ENCODE peak calls at places on chromosomes 2 and 18, in seven cellular contexts. L is gastrocnemius medialis, H is AG10803, A is endodermal cell, G is MM.1S, N is upper lobe of right lung, R is GM12865. Y is an unnamed sample.

GRCh38 chr2:216856666-216857065 is 3.2 kb downstream of the TNP1 start:
- DNase-seq in G (no peak), N (no peak), R (no peak), L (no peak), H (no peak), A (peak), Y (no peak)

GRCh38 chr2:217828336-217828735 is 174.5 kb downstream of the TNS1 start:
- DNase-seq in G (no peak), N (no peak), H (no peak), R (no peak), L (no peak), A (no peak), Y (no peak)

GRCh38 chr2:206230060-206230890 is 44.2 kb upstream of the ZDBF2 start:
- DNase-seq in G (peak), N (no peak), A (peak), H (peak), L (no peak), R (no peak), Y (no peak)

GRCh38 chr2:69084492-69084891 is 71.5 kb downstream of the ANTXR1 start:
- DNase-seq in L (no peak), R (no peak), G (no peak), N (no peak), A (no peak), H (no peak), Y (no peak)

GRCh38 chr2:222969491-222969890 is 82.5 kb upstream of the KCNE4 start:
- DNase-seq in N (no peak), H (peak), A (no peak), L (no peak), G (no peak), R (no peak), Y (no peak)

GRCh38 chr18:75211721-75212625 is 1.4 kb downstream of the TSHZ1 start:
- DNase-seq in R (peak), H (no peak), L (peak), G (peak), N (peak), A (peak), Y (peak)

GRCh38 chr2:202118168-202118567 is 45.1 kb downstream of the KIAA2012 start:
- DNase-seq in N (no peak), H (no peak), L (no peak), G (no peak), R (no peak), A (no peak), Y (no peak)

GRCh38 chr18:9380571-9381390 is 46.2 kb downstream of the TWSG1 start:
- DNase-seq in N (no peak), R (no peak), A (no peak), H (peak), L (no peak), G (no peak), Y (no peak)

GRCh38 chr2:96878796-96879544 is 9.1 kb upstream of the SEMA4C start:
- DNase-seq in G (no peak), N (no peak), L (no peak), R (no peak), H (no peak), A (no peak), Y (no peak)

GRCh38 chr2:189763908-189764661 is 1.5 kb upstream of the OSGEPL1 start:
- DNase-seq in A (no peak), R (peak), H (peak), N (no peak), L (no peak), G (no peak), Y (peak)

GRCh38 chr2:237291138-237291792 is 122.7 kb downstream of the COL6A3 start:
- DNase-seq in H (peak), A (no peak), G (no peak), N (peak), R (no peak), L (peak), Y (no peak)

GRCh38 chr2:105748564-105748963 is 3.9 kb downstream of the NCK2 start:
- DNase-seq in N (no peak), R (peak), H (no peak), L (no peak), G (no peak), A (peak), Y (no peak)

GRCh38 chr2:2765176-2765800 is 434.2 kb upstream of the MYT1L start:
- DNase-seq in L (no peak), A (no peak), G (no peak), N (peak), R (no peak), H (no peak), Y (no peak)

GRCh38 chr2:62216616-62217015 is 20.7 kb downstream of the B3GNT2 start:
- DNase-seq in H (peak), A (peak), N (no peak), G (no peak), L (no peak), R (no peak), Y (peak)

GRCh38 chr18:55228191-55228590 is 268.9 kb upstream of the CCDC68 start:
- DNase-seq in N (no peak), R (no peak), L (no peak), A (no peak), G (no peak), H (peak), Y (peak)

GRCh38 chr2:165163771-165164170 is 40.1 kb downstream of the SCN3A start:
- DNase-seq in H (peak), R (no peak), N (no peak), G (no peak), A (no peak), L (no peak), Y (no peak)

GRCh38 chr2:227813562-227814353 is at the start of gene CCL20:
- DNase-seq in R (no peak), G (no peak), L (no peak), H (no peak), A (no peak), N (no peak), Y (no peak)

GRCh38 chr18:9965711-9966624 is 52.2 kb downstream of the VAPA start:
- DNase-seq in L (no peak), R (no peak), A (peak), H (no peak), N (no peak), G (no peak), Y (no peak)

GRCh38 chr18:57856707-57857280 is 53.7 kb upstream of the ATP8B1 start:
- DNase-seq in H (no peak), L (no peak), N (no peak), A (peak), G (no peak), R (no peak), Y (no peak)

GRCh38 chr2:222311978-222312738 is 13.4 kb upstream of the PAX3 start:
- DNase-seq in R (no peak), L (no peak), A (peak), N (peak), G (no peak), H (no peak), Y (no peak)

GRCh38 chr2:25698752-25699151 is 25.4 kb upstream of the DTNB start:
- DNase-seq in L (no peak), H (no peak), R (no peak), A (no peak), G (no peak), N (no peak), Y (no peak)

GRCh38 chr2:195320416-195320973 is 336.5 kb upstream of the SLC39A10 start:
- DNase-seq in G (no peak), A (no peak), H (peak), R (no peak), L (no peak), N (no peak), Y (no peak)

GRCh38 chr2:3288455-3289163 is 89.0 kb downstream of the EIPR1 start:
- DNase-seq in R (no peak), H (no peak), N (no peak), L (no peak), A (no peak), G (no peak), Y (no peak)

GRCh38 chr18:23283933-23284430 is 148.7 kb downstream of the CABLES1 start:
- DNase-seq in N (no peak), R (peak), A (peak), G (no peak), H (peak), L (no peak), Y (peak)

GRCh38 chr2:38245114-38245641 is 131.9 kb downstream of the ATL2 start:
- DNase-seq in A (no peak), L (no peak), R (peak), N (no peak), G (no peak), H (no peak), Y (no peak)

GRCh38 chr18:47772374-47773248 is 157.8 kb downstream of the SMAD2 start:
- DNase-seq in L (no peak), G (peak), R (peak), N (peak), H (peak), A (peak), Y (peak)

GRCh38 chr2:5694016-5694690 is 2.0 kb downstream of the SOX11 start:
- DNase-seq in H (no peak), G (no peak), R (no peak), A (peak), N (no peak), L (no peak), Y (no peak)

GRCh38 chr2:216626875-216627245 is 6.4 kb upstream of the IGFBP2 start:
- DNase-seq in R (no peak), G (no peak), N (no peak), L (no peak), H (no peak), A (no peak), Y (no peak)

GRCh38 chr18:61847164-61847791 is 45.5 kb downstream of the RNF152 start:
- DNase-seq in G (no peak), H (no peak), A (no peak), L (no peak), R (peak), N (no peak), Y (no peak)

GRCh38 chr2:241363316-241363879 is 7.3 kb downstream of the FARP2 start:
- DNase-seq in L (no peak), G (no peak), A (no peak), H (no peak), R (peak), N (no peak), Y (no peak)

GRCh38 chr2:219335373-219335786 is 2.8 kb upstream of the RESP18 start:
- DNase-seq in R (no peak), H (no peak), L (no peak), G (no peak), A (no peak), N (no peak), Y (no peak)

DNA sequence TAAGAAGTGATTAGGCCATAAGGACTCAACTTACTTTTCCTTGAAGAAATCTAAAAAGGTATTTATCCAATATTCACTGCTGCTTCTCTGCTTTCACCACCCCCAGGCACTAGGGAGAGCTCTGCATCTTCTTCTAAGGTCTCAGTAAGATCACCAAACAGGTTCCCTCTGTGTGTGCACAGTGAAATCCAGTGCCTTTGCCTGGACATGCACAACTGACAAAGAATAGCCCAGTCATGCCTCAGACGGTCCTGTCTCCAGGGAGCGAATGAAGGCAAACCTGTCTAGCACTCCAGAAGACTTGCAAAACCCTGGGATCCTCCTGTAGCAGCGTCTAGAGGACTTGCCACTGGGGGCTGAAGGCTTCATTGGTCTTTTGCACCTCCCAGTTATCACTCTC is 344.5 kb upstream of the LRATD1 start:
- DNase-seq in R (no peak), G (no peak), H (no peak), N (no peak), L (no peak), A (no peak), Y (no peak)
- TF ChIP-seq CTCF in R (no peak), G (no peak), H (no peak), N (no peak), L (no peak), A (no peak), Y (no peak)

GRCh38 chr18:11713756-11714155 is 24.7 kb downstream of the GNAL start:
- DNase-seq in G (no peak), H (no peak), R (no peak), N (no peak), L (no peak), A (peak), Y (no peak)
- H3K4me3 ChIP-seq in G (no peak), H (no peak), R (no peak), N (no peak), L (no peak), A (peak), Y (no peak)

GRCh38 chr2:102235491-102235890 is 48.7 kb downstream of the IL1RL2 start:
- DNase-seq in L (no peak), G (no peak), H (no peak), R (no peak), N (no peak), A (peak), Y (peak)
- TF ChIP-seq CTCF in L (peak), G (peak), H (peak), R (peak), N (peak), A (peak), Y (peak)

DNA sequence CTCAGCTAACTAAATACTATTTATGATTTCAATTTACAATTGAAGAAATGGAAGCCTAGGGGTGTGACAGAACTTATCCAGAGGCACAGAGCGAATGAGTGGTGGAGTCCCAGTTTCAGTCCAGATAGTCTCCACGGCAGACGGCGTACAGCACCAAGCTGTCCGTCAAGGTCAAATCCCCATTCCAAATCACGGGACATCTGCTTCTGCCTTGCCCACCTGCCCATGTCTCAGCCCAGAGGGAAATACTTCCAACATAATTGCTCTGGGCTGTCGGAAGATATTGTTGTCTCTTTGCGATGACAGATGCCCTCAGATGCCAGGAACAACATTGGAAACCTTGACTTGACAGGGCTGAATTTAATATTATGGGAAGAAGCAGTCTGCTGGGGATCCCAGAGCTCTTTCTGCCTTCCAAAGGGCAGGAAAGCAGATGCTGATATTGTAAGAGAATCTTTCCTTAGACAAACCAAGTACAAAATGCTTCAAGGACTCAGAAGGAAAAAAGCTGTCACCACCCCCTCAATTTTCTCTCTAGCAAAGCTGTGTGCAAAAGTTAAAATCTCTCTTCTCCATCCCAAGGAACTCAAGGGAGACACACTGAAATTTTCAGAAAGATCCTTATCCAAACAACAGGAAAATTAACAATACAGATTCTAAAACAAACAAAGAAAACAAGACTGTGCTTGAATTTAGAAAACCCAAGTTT is 363.9 kb downstream of the LRATD1 start:
- DNase-seq in R (no peak), N (no peak), G (no peak), H (no peak), L (no peak), A (no peak), Y (no peak)
- H3K4me3 ChIP-seq in R (no peak), N (no peak), G (no peak), H (no peak), L (no peak), A (no peak), Y (no peak)

DNA sequence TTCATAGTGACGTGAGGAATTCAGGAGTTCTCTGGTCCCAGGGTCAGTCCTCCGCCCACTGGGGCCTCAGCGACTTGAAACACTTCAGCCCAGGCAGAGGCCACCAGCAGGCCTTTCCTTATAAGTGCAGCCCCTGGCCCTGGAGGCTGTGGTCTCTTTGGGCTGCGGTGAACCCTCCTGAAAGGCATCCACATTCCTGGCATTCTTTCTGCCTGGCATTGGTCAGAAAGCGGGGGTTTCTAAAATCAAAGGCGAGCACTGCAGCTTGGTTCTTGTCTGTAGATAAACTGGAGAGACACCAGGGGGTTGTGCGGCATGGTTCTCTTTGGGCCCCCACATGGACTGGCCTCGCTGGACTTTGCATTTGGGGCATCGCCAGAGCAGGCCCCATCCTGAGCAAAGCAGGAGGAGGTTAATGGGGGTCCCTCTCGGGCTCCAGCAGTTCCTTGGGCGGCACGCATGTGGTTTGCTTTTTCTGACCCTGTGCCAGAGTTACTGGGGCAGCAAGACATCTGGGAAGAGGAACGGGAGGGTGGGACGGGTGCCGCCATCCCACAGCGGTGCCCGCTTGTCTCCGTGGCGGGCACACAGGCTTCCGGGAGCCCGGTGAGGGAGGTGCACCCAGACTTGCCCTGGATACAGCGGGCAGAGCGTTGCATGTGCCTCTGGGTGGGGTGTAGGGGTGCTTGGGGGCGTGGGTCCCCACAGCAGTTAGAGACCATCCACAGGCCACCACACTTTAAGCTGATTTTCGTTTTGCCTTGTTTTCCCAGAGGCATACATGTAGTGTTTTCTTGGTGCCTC is 44.9 kb downstream of the SH3BP4 start:
- DNase-seq in R (no peak), L (no peak), G (no peak), N (no peak), A (peak), H (peak), Y (no peak)
- TF ChIP-seq CTCF in R (no peak), L (no peak), G (no peak), N (no peak), A (peak), H (peak), Y (no peak)

DNA sequence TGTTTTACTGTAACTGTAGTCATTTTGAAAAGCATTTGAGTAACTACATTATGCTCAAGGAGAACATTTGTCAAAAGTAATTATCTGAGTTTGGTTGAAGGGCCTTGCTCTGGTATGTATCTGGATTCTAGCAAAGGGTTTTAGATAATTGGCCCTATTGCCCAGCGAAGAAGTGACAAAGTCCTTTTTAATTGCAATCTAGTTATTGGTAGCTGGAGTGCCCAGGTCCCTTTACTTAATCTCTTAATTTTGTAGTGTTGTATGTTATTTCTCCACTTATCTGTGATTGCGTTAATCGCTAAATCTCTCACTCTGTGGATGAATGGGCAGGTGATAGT is 1.8 kb downstream of the ASXL3 start:
- DNase-seq in H (no peak), N (no peak), A (no peak), L (no peak), G (no peak), R (no peak), Y (no peak)
- H3K4me3 ChIP-seq in H (no peak), N (peak), A (peak), L (no peak), G (no peak), R (no peak), Y (no peak)

DNA sequence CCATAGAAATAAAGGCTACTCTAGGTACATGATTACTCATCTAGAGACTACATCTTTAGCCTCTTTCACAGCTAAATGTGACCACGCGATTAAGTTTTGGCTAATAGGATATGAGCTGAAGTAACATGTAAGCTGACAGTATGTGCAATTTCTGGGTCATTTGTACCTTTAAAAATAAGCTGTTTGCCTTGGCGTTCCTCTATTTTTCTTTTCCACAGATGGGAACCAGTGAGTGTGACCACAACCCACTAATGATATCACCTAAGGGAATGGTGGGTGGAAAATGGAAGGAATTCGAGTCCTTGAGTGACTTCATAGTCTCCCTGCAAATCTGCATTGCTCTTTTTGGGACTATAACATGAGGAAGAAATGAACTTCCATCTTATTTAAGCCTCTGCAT is 11.7 kb upstream of the NABP1 start:
- DNase-seq in R (no peak), G (no peak), N (no peak), A (no peak), H (no peak), L (no peak), Y (no peak)
- TF ChIP-seq CTCF in R (no peak), G (no peak), N (no peak), A (no peak), H (no peak), L (no peak), Y (no peak)

GRCh38 chr2:71467180-71467815 is 13.9 kb downstream of the DYSF start:
- DNase-seq in H (no peak), R (no peak), L (no peak), N (peak), A (peak), G (no peak), Y (no peak)

GRCh38 chr2:71465356-71465755 is 12.0 kb downstream of the DYSF start:
- DNase-seq in N (peak), A (peak), R (no peak), G (no peak), L (no peak), H (no peak), Y (peak)

GRCh38 chr2:71464389-71464788 is 11.0 kb downstream of the DYSF start:
- DNase-seq in R (no peak), A (no peak), H (no peak), L (no peak), N (peak), G (no peak), Y (no peak)

GRCh38 chr2:71466301-71467179 is 13.2 kb downstream of the DYSF start:
- DNase-seq in A (peak), H (peak), G (no peak), N (peak), L (peak), R (no peak), Y (peak)

GRCh38 chr2:71465961-71466300 is 12.6 kb downstream of the DYSF start:
- DNase-seq in N (no peak), R (no peak), A (no peak), L (no peak), G (no peak), H (no peak), Y (no peak)
- H3K4me3 ChIP-seq in N (peak), R (no peak), A (peak), L (peak), G (peak), H (peak), Y (no peak)

DNA sequence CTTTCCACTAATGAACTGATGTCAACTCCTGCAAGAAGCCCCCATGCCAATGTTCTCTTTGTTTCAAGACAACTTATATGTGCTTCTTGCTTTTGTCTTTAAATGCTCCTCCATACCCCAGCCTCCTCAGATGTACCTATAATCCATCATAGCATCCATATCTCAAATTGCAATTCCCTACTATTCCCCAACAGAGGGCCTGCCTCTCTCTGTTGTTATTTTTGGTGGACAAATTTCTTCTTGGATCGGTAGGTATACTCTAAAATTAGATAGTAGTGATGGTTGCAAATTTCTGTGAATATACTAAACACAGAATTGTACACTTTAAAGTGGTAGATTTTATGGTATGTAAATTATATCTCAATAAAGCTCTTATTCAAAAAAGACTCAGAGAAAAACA is 820.1 kb downstream of the METTL4 start:
- DNase-seq in H (no peak), R (no peak), L (no peak), N (no peak), G (no peak), A (no peak), Y (no peak)
- TF ChIP-seq CTCF in H (no peak), R (no peak), L (no peak), N (no peak), G (no peak), A (peak), Y (no peak)